ENCODE peak calls at places on chromosomes 16 and 17, in seven cellular contexts. E is HL-60, F is bronchial epithelial cell, T is HFFc6, D is OCI-LY7, V is mesothelial cell of epicardium, W is natural killer cell. L is an unnamed sample.

GRCh38 chr16:83200005-83200779 is 573.4 kb downstream of the CDH13 start:
- DNase-seq in E (no peak), F (peak), T (no peak), D (peak), V (no peak), W (no peak), L (no peak)

GRCh38 chr17:5128905-5129535 is 13.2 kb downstream of the USP6 start:
- DNase-seq in E (no peak), F (no peak), T (no peak), D (no peak), V (peak), W (no peak), L (no peak)

GRCh38 chr17:70610161-70610560 is 440.8 kb downstream of the KCNJ2 start:
- DNase-seq in E (no peak), F (no peak), T (no peak), D (no peak), V (no peak), W (no peak), L (no peak)

GRCh38 chr16:81889896-81890634 is 111.0 kb downstream of the PLCG2 start:
- DNase-seq in E (peak), F (peak), T (peak), D (peak), V (peak), W (peak), L (peak)

GRCh38 chr17:78133971-78134898 is 3.7 kb downstream of the TMC8 start:
- DNase-seq in E (peak), F (peak), T (no peak), D (peak), V (no peak), W (peak), L (peak)

GRCh38 chr17:49952912-49953497 is 16.0 kb upstream of the DLX4 start:
- DNase-seq in E (no peak), F (no peak), T (no peak), D (no peak), V (no peak), W (no peak), L (no peak)

GRCh38 chr17:74987909-74988711 is 678 bp downstream of the CDR2L start:
- DNase-seq in E (peak), F (peak), T (peak), D (peak), V (peak), W (no peak), L (peak)

GRCh38 chr16:88599825-88600538 is 29.8 kb downstream of the ZC3H18 start:
- DNase-seq in E (no peak), F (no peak), T (no peak), D (no peak), V (no peak), W (no peak), L (no peak)

GRCh38 chr17:49708515-49709161 is 874 bp upstream of the SLC35B1 start:
- DNase-seq in E (peak), F (peak), T (no peak), D (no peak), V (no peak), W (no peak), L (no peak)

GRCh38 chr17:19554393-19554792 is 20.7 kb downstream of the SLC47A1 start:
- DNase-seq in E (no peak), F (no peak), T (no peak), D (no peak), V (no peak), W (no peak), L (no peak)

GRCh38 chr16:53053967-53054669 is 673 bp upstream of the CHD9 start:
- DNase-seq in E (peak), F (no peak), T (no peak), D (peak), V (no peak), W (no peak), L (no peak)

GRCh38 chr17:42877037-42877436 is 23.6 kb upstream of the G6PC1 start:
- DNase-seq in E (no peak), F (no peak), T (no peak), D (no peak), V (no peak), W (no peak), L (no peak)

GRCh38 chr17:63189930-63190329 is 223.9 kb downstream of the TANC2 start:
- DNase-seq in E (no peak), F (peak), T (no peak), D (no peak), V (no peak), W (no peak), L (no peak)

GRCh38 chr17:81311954-81312353 is 16.8 kb upstream of the SLC38A10 start:
- DNase-seq in E (no peak), F (no peak), T (no peak), D (no peak), V (no peak), W (no peak), L (no peak)

GRCh38 chr17:46964315-46965265 is 14.5 kb downstream of the RPRML start:
- DNase-seq in E (no peak), F (no peak), T (peak), D (no peak), V (no peak), W (no peak), L (peak)

GRCh38 chr16:89343501-89344291 is 126.2 kb downstream of the ZNF778 start:
- DNase-seq in E (no peak), F (peak), T (peak), D (no peak), V (no peak), W (no peak), L (no peak)

GRCh38 chr16:77227745-77228144 is 28.5 kb downstream of the SYCE1L start:
- DNase-seq in E (no peak), F (no peak), T (no peak), D (no peak), V (no peak), W (no peak), L (no peak)

GRCh38 chr16:4486126-4486893 is 10.1 kb downstream of the HMOX2 start:
- DNase-seq in E (no peak), F (no peak), T (no peak), D (no peak), V (no peak), W (no peak), L (no peak)

GRCh38 chr16:11191665-11192064 is 64.3 kb downstream of the SOCS1 start:
- DNase-seq in E (no peak), F (no peak), T (no peak), D (no peak), V (no peak), W (no peak), L (no peak)

GRCh38 chr16:54933281-54934150 is 2.9 kb downstream of the IRX5 start:
- DNase-seq in E (no peak), F (no peak), T (no peak), D (no peak), V (peak), W (no peak), L (peak)

GRCh38 chr17:46173153-46173552 is 20.1 kb downstream of the KANSL1 start:
- DNase-seq in E (no peak), F (no peak), T (no peak), D (no peak), V (no peak), W (no peak), L (no peak)

GRCh38 chr17:75078097-75079022 is 9.4 kb upstream of the SLC16A5 start:
- DNase-seq in E (no peak), F (peak), T (peak), D (no peak), V (no peak), W (no peak), L (no peak)

GRCh38 chr16:13997933-13998332 is 73.2 kb upstream of the MRTFB start:
- DNase-seq in E (peak), F (no peak), T (no peak), D (peak), V (no peak), W (no peak), L (no peak)

GRCh38 chr16:88478889-88479794 is 26.1 kb downstream of the ZFPM1 start:
- DNase-seq in E (no peak), F (no peak), T (no peak), D (peak), V (no peak), W (no peak), L (no peak)

DNA sequence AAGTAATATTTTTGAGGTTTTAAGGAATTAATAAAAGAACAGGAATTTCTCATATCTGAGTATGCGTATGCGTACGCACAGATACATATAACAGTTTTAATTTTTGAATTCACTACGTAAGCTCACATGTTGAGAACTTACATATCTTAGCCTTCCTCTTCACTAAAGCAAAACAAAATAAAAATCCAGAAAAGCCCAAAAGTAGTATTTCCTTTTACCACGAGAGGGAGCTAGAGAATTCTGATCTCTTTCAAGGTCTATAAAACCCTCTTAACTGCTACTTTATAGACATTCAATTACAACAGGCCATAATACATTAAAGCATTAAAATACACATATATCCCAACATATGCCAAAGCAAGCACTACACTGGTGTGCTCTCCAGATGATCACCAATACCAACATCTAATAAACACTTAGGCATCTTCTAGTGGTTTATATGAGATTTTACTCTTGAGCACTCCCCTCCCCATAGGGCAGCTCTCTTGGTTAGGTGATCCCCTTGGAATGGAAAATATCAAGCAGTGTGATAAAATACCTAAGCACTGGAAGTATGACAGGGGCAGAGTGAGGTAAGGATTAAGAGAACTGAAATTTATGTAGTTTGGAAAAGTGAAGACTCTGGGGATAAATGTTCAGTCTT is 94.0 kb downstream of the SKAP1 start:
- DNase-seq in E (no peak), F (peak), T (peak), D (peak), V (no peak), W (no peak), L (no peak)
- TF ChIP-seq CTCF in E (peak), F (peak), T (peak), D (peak), V (peak), W (peak), L (peak)

DNA sequence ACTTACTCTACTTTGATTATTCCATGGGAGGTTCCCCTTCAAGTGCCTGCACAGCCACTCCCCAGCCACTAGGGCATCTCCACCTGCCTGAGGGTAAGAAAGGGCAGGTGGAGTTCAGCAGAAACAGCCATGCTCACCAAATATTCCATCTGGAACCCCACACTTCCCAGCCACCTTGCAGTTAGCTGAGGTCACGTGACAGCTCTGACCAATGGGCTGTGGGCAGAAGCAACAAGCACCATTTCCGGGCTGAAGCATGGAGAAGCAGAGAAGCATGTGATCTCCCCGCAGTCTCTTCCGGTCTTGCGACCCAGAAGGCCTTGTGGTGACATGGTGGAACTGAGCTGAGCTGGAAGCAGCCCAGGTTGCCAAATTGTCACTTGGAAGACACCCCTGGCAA is 108.6 kb downstream of the CCT6B start:
- DNase-seq in E (peak), F (no peak), T (no peak), D (peak), V (no peak), W (no peak), L (no peak)
- TF ChIP-seq CTCF in E (no peak), F (no peak), T (peak), D (peak), V (no peak), W (no peak), L (peak)

GRCh38 chr17:44832821-44833220 is 2.7 kb upstream of the GJC1 start:
- DNase-seq in E (no peak), F (no peak), T (no peak), D (no peak), V (no peak), W (no peak), L (no peak)
- TF ChIP-seq CTCF in E (no peak), F (no peak), T (peak), D (no peak), V (no peak), W (no peak), L (no peak)

GRCh38 chr16:9060225-9060624 is 31.2 kb upstream of the HAPSTR1 start:
- DNase-seq in E (no peak), F (no peak), T (no peak), D (no peak), V (no peak), W (no peak), L (no peak)
- TF ChIP-seq CTCF in E (no peak), F (no peak), T (no peak), D (no peak), V (no peak), W (no peak), L (no peak)

GRCh38 chr16:68235105-68235881 is 634 bp downstream of the ESRP2 start:
- DNase-seq in E (no peak), F (peak), T (no peak), D (no peak), V (peak), W (no peak), L (no peak)

GRCh38 chr16:68235882-68236803 is at the start of gene ESRP2:
- DNase-seq in E (no peak), F (peak), T (no peak), D (no peak), V (peak), W (no peak), L (peak)

GRCh38 chr16:68233085-68233834 is 2.7 kb downstream of the ESRP2 start:
- DNase-seq in E (no peak), F (no peak), T (no peak), D (no peak), V (no peak), W (no peak), L (no peak)

GRCh38 chr16:68233835-68234187 is 2.1 kb downstream of the ESRP2 start:
- DNase-seq in E (peak), F (no peak), T (no peak), D (no peak), V (no peak), W (no peak), L (no peak)

DNA sequence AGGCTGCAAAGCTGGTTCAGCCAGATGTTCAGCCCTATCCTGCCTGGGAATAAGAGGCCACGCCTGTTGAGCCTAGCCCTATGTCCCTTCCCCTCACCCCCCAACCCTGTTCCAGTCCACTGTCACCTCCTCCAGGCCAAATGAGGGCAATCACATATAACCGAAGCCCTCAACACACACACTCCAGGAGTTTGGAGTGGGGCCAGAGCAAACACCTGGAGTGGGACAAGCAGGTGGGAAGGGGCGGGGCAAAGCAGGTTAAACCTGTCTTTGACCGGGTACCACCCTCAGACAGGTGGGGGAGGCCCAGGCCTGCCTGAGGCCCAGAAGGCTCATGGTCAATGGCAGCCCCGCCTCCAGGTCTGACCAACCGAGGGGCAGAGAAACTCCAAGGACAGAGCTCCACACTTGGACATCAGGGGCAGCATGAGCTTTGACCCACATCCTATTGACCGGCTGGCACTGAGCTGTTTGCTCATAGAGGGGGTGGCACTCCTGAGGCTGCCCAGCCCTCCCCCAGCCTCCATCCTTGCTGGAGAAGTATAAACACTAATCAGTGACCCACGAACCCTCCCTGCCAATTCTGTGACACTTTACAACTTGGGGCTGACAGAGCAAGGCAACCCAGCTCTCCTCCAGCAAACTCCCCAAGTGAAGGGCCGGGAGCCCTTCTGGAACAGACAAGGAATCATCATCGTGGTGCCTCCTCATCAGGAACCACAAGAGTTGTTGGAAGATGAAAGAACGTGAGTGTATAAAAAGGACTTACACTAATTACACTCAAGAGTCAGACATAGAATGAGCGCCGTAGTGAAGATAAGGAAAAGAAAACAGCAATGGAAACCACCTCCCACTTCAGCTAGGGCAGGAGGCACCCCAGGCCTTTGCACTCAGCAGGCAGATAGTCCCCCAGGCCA is 1.5 kb downstream of the ESRP2 start:
- DNase-seq in E (no peak), F (peak), T (no peak), D (no peak), V (no peak), W (no peak), L (no peak)
- TF ChIP-seq CTCF in E (no peak), F (no peak), T (no peak), D (no peak), V (no peak), W (no peak), L (no peak)

DNA sequence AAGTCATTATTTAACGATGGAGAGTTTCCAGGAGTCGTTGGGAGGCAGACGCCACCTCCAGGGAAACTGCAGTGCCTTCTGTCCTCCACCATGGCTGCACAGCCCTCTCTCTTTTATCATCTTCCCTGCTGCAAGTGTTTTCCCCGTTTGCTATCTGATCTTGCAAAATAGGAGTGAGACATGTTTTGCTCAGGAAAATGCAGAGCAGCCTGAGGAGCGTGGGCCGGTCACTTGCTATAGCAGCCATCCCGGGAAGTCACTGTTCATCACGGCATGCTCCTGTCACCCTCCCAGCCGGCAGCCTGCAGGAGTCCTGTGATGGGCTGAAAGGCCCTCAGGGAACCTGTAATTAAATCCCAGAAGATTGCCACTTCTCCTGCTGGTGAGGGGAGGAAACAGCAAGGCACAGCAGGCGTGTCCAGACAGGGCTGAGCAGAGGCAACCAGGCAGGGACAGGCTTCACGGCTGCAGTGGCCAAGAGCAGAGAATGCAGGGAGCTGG is 143.1 kb downstream of the GSG1L start:
- DNase-seq in E (no peak), F (peak), T (peak), D (no peak), V (no peak), W (no peak), L (peak)
- TF ChIP-seq CTCF in E (no peak), F (peak), T (peak), D (no peak), V (peak), W (no peak), L (no peak)

GRCh38 chr17:52170963-52171572 is 12.6 kb upstream of the CA10 start:
- DNase-seq in E (peak), F (peak), T (no peak), D (no peak), V (peak), W (no peak), L (peak)
- TF ChIP-seq CTCF in E (peak), F (peak), T (peak), D (peak), V (peak), W (no peak), L (peak)

DNA sequence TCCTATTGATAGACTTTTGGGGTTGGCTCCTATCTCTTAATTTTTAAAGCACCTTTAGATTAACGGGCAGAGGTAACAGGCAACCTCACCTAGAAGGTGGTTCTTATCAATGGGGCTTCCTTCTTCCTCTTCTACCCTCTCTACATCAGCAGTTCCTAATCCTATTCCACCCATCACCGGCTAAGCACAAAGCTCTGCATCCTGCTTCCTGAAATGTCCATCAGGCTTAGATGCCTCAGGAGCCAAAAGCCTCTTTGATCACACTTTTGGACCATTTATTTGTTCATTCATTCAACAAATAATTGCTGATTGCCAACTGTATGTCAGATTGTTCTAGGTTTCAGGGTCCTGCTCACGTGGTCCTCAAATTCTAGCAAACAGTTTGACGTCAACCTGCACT is 586.0 kb downstream of the TOX3 start:
- DNase-seq in E (no peak), F (no peak), T (no peak), D (no peak), V (no peak), W (no peak), L (no peak)
- TF ChIP-seq CTCF in E (no peak), F (no peak), T (no peak), D (no peak), V (no peak), W (no peak), L (no peak)

GRCh38 chr17:7295230-7296180 is 1.1 kb upstream of the YBX2 start:
- DNase-seq in E (no peak), F (no peak), T (no peak), D (peak), V (no peak), W (no peak), L (no peak)
- TF ChIP-seq CTCF in E (no peak), F (peak), T (no peak), D (peak), V (no peak), W (no peak), L (no peak)

DNA sequence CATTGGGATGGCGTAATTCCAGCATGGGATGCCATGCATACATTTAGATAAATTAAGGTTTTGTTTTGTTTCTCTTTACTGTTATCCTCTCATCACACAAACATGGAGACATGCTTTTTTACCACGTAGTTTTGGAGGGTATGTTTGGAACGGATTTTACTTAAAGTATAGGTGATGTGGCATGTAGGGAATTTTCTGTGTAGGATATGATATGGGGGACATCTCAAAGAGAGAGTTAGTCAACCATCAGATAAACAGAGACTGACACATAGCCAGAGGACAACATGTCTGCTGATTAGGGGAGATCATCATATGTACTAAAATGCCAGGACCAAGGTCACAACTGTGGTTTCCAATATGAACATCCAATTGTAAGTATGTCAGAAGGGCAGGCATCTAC is 503.9 kb downstream of the HAPSTR1 start:
- DNase-seq in E (no peak), F (no peak), T (no peak), D (no peak), V (no peak), W (no peak), L (no peak)
- TF ChIP-seq CTCF in E (no peak), F (no peak), T (no peak), D (no peak), V (no peak), W (no peak), L (no peak)